ENCODE peak calls at places on chromosomes 3 and 15, in nine cellular contexts. X is PC-9, Q is PC-3, V is hepatocyte, O is GM23338, P is OCI-LY7, T is MM.1S, S is Karpas-422, H is SK-N-SH. C is an unnamed sample. For H3K9me2, the result is how much of the 10 kb centered on the place peaks cover.

GRCh38 chr15:39156166-39156565 is 424.7 kb upstream of the THBS1 start:
- DNase-seq in Q (no peak), O (no peak), X (no peak), H (no peak), T (no peak), P (no peak), V (no peak), S (no peak), C (peak)

GRCh38 chr3:58333206-58334012 is 717 bp downstream of the PXK start:
- DNase-seq in H (peak), O (peak), X (no peak), Q (peak), P (peak), S (peak), T (peak), V (peak), C (peak)

GRCh38 chr3:106116733-106117489 is 248.1 kb upstream of the CBLB start:
- DNase-seq in T (no peak), X (no peak), V (no peak), Q (no peak), P (no peak), S (no peak), H (no peak), O (no peak), C (no peak)

GRCh38 chr15:41891946-41892345 is 1.9 kb downstream of the SPTBN5 start:
- DNase-seq in X (no peak), T (no peak), H (peak), P (no peak), Q (no peak), S (no peak), V (no peak), O (no peak), C (no peak)

GRCh38 chr15:66765478-66766281 is 63.6 kb downstream of the SMAD6 start:
- DNase-seq in S (no peak), X (peak), H (peak), V (peak), O (no peak), P (no peak), T (peak), Q (peak), C (peak)

GRCh38 chr15:78763796-78764241 is 47.4 kb downstream of the ADAMTS7 start:
- DNase-seq in O (no peak), Q (no peak), V (no peak), X (no peak), S (no peak), P (no peak), T (no peak), H (no peak), C (no peak)

GRCh38 chr15:63389902-63390301 is 8.3 kb upstream of the CA12 start:
- DNase-seq in O (no peak), P (peak), H (no peak), V (peak), X (peak), Q (peak), T (peak), S (peak), C (no peak)

GRCh38 chr15:65902373-65902772 is 33.1 kb downstream of the RAB11A start:
- DNase-seq in H (no peak), S (peak), X (peak), V (peak), Q (peak), T (no peak), P (peak), O (peak), C (no peak)

GRCh38 chr15:23857028-23857641 is 170.0 kb upstream of the NDN start:
- DNase-seq in V (peak), P (no peak), X (no peak), O (peak), T (peak), H (peak), S (peak), Q (peak), C (peak)

GRCh38 chr3:99384596-99384995 is 253.8 kb upstream of the COL8A1 start:
- DNase-seq in O (no peak), T (no peak), P (no peak), H (no peak), V (no peak), X (peak), S (no peak), Q (peak), C (peak)

GRCh38 chr3:188926141-188926540 is 245.6 kb upstream of the TPRG1 start:
- DNase-seq in Q (no peak), O (no peak), T (no peak), X (no peak), P (no peak), H (no peak), S (no peak), V (no peak), C (no peak)

GRCh38 chr3:58575986-58576652 is 1.1 kb downstream of the FAM107A start:
- DNase-seq in Q (no peak), S (no peak), V (no peak), O (no peak), H (peak), P (no peak), T (no peak), X (no peak), C (peak)

GRCh38 chr3:122681294-122682015 is 816 bp downstream of the PARP14 start:
- DNase-seq in H (peak), O (peak), S (no peak), P (no peak), T (no peak), X (no peak), Q (peak), V (no peak), C (peak)

GRCh38 chr15:39735120-39735717 is 47.4 kb downstream of the FSIP1 start:
- DNase-seq in T (no peak), S (no peak), H (no peak), Q (peak), V (no peak), X (no peak), P (no peak), O (no peak), C (peak)

GRCh38 chr3:53680026-53680425 is 166.2 kb downstream of the CHDH start:
- DNase-seq in Q (no peak), T (no peak), O (peak), P (no peak), X (no peak), V (peak), S (no peak), H (peak), C (no peak)

GRCh38 chr15:97652700-97653167 is 307.8 kb upstream of the ARRDC4 start:
- DNase-seq in V (peak), T (peak), X (no peak), O (peak), H (peak), S (no peak), Q (no peak), P (no peak), C (no peak)

GRCh38 chr15:97652041-97652440 is 308.5 kb upstream of the ARRDC4 start:
- DNase-seq in V (no peak), P (no peak), S (no peak), T (no peak), Q (no peak), H (no peak), X (no peak), O (no peak), C (no peak)

GRCh38 chr15:97648728-97649127 is 311.8 kb upstream of the ARRDC4 start:
- DNase-seq in V (no peak), P (no peak), Q (no peak), O (no peak), S (no peak), X (no peak), H (no peak), T (no peak), C (no peak)

GRCh38 chr15:97653896-97654295 is 306.6 kb upstream of the ARRDC4 start:
- DNase-seq in Q (no peak), P (no peak), O (no peak), H (no peak), V (no peak), X (no peak), S (no peak), T (no peak), C (no peak)

GRCh38 chr15:97654677-97655076 is 305.8 kb upstream of the ARRDC4 start:
- DNase-seq in P (no peak), Q (no peak), V (no peak), X (no peak), O (peak), S (no peak), H (no peak), T (no peak), C (no peak)
- H3K9me2 ChIP-seq in P (under half), Q (under half), V (under half), X (under half), O (under half), S (under half), H (under half), T (under half), C (under half)

GRCh38 chr3:168156479-168156878 is 60.8 kb upstream of the GOLIM4 start:
- DNase-seq in X (no peak), Q (no peak), H (no peak), S (no peak), T (no peak), V (no peak), O (no peak), P (no peak), C (no peak)

GRCh38 chr3:168159473-168159872 is 63.7 kb upstream of the GOLIM4 start:
- DNase-seq in P (no peak), S (no peak), X (no peak), V (no peak), O (no peak), T (no peak), Q (no peak), H (no peak), C (no peak)

GRCh38 chr3:168155207-168155785 is 59.6 kb upstream of the GOLIM4 start:
- DNase-seq in Q (no peak), V (no peak), S (no peak), T (no peak), P (no peak), X (no peak), H (no peak), O (no peak), C (no peak)

GRCh38 chr3:168157903-168158302 is 62.2 kb upstream of the GOLIM4 start:
- DNase-seq in H (no peak), T (no peak), Q (no peak), V (no peak), P (no peak), S (no peak), O (no peak), X (peak), C (no peak)

GRCh38 chr3:168157301-168157700 is 61.6 kb upstream of the GOLIM4 start:
- DNase-seq in Q (no peak), O (no peak), T (no peak), P (no peak), V (peak), S (no peak), H (no peak), X (no peak), C (no peak)
- H3K9me2 ChIP-seq in Q (under half), O (under half), T (under half), P (under half), V (under half), S (under half), H (under half), X (under half), C (under half)

GRCh38 chr3:41339758-41340157 is 140.5 kb downstream of the CTNNB1 start:
- DNase-seq in V (no peak), P (no peak), O (no peak), H (no peak), T (no peak), Q (no peak), S (peak), X (no peak), C (no peak)

GRCh38 chr3:41334426-41334825 is 135.1 kb downstream of the CTNNB1 start:
- DNase-seq in Q (no peak), S (no peak), X (no peak), H (no peak), T (no peak), P (no peak), V (no peak), O (peak), C (no peak)

GRCh38 chr3:41338276-41338675 is 139.0 kb downstream of the CTNNB1 start:
- DNase-seq in Q (peak), H (no peak), T (no peak), X (no peak), V (no peak), S (no peak), O (no peak), P (no peak), C (peak)
- H3K9me2 ChIP-seq in Q (under half), H (under half), T (under half), X (under half), V (under half), S (under half), O (under half), P (under half), C (under half)

GRCh38 chr3:152185941-152186630 is 82.6 kb upstream of the MBNL1 start:
- DNase-seq in V (no peak), T (no peak), X (no peak), Q (no peak), P (no peak), S (no peak), H (no peak), O (no peak), C (peak)
- H3K9me2 ChIP-seq in V (under half), T (under half), X (under half), Q (under half), P (under half), S (under half), H (under half), O (under half), C (under half)

DNA sequence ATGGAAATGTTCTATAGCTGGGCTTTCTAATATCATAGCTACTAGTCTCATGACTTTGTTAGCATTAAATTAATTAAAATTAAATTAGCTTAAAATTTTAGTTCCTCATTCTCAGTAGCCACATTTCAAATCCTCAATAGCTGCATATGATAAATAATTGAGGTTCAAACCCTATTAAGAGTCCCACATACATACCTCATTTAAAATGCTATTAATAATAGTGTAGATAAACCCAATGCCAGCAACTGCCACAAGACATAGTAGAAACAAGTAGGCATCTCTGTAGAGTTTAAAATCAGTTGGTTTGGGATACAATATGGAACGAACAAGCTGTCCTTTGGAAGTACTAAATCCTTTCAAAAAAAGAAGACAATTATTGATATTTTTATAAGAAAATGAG is 39.1 kb downstream of the ATP13A3 start:
- DNase-seq in T (no peak), S (no peak), H (no peak), P (no peak), Q (no peak), V (no peak), X (no peak), O (no peak), C (no peak)
- H3K9me2 ChIP-seq in T (under half), S (under half), H (under half), P (under half), Q (under half), V (under half), X (under half), O (under half), C (under half)

DNA sequence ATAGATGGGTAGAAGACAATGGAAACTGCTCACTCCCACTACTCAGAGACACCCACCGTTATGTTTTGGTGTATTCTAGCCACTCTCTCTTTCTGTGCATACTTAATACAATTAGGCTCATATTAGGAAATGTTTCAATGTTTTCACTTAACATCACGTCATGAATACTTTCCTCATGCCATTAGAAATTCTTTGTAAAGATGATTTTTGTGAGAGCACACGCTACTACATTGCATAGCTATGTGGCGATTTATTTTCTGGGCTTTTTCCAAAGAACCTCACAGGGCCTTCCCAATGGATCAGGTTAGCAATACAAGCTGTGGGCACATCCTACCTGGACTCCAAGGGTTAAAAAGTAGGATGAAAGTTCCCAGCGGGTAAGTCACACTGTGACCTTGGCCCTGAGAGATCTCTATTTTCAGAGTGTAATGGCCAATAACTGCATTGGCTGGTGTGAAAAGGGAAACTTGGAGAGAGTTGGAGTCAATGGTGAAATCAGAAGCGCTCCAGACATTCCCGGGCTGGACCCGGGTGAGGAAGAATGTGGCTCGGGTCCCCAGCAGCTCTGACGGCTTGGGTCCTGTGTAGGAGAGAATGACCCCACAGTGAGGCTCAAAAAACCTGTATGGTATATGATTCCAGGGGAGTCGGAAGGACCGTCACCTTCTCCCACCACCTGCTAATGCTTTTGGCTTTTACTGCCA is 25.8 kb upstream of the TGM5 start:
- DNase-seq in P (no peak), S (no peak), T (no peak), O (no peak), X (no peak), H (no peak), Q (no peak), V (no peak), C (peak)
- H3K9me2 ChIP-seq in P (under half), S (under half), T (under half), O (under half), X (under half), H (under half), Q (under half), V (under half), C (under half)

GRCh38 chr3:190435618-190436017 is 14.1 kb downstream of the TMEM207 start:
- DNase-seq in Q (peak), V (no peak), H (no peak), P (no peak), T (no peak), S (no peak), X (no peak), O (no peak), C (no peak)

GRCh38 chr3:190430906-190431305 is 18.8 kb downstream of the TMEM207 start:
- DNase-seq in X (no peak), O (no peak), Q (no peak), S (no peak), P (no peak), T (no peak), H (no peak), V (no peak), C (no peak)

GRCh38 chr3:190432216-190432615 is 17.5 kb downstream of the TMEM207 start:
- DNase-seq in S (no peak), P (no peak), Q (peak), H (no peak), T (no peak), V (no peak), O (no peak), X (no peak), C (peak)

GRCh38 chr3:190433626-190434025 is 16.1 kb downstream of the TMEM207 start:
- DNase-seq in T (no peak), Q (no peak), V (no peak), P (no peak), S (no peak), H (no peak), X (no peak), O (no peak), C (no peak)

DNA sequence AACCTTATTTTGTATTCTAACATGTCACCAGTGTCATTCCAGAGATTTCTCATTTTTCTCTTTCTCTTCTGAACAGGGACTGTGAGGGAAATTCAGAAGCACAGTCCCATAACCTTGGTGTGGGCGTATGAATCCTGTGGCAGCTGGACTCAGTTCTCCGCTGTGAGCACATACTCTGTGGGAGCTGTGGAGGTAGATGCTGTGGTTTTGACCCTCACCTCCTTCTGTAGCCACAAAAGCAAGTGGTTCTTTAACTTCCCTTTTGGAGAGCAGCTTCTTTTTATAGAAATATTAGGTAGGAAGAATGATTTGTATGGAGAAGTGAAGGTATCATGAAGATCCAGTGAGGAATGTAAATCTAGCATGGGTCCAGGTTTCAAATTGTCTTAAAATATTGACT is 13.3 kb downstream of the TMEM207 start:
- DNase-seq in S (no peak), P (no peak), V (no peak), Q (no peak), X (no peak), H (no peak), T (no peak), O (no peak), C (no peak)
- H3K9me2 ChIP-seq in S (under half), P (under half), V (under half), Q (under half), X (under half), H (under half), T (under half), O (under half), C (under half)

GRCh38 chr15:58541410-58542087 is 109.8 kb downstream of the LIPC start:
- DNase-seq in X (no peak), V (no peak), Q (no peak), S (no peak), P (no peak), T (no peak), H (no peak), O (no peak), C (no peak)
- H3K9me2 ChIP-seq in X (under half), V (under half), Q (under half), S (under half), P (under half), T (under half), H (under half), O (under half), C (under half)

GRCh38 chr3:174783502-174783901 is 75.6 kb upstream of the NAALADL2 start:
- DNase-seq in V (no peak), Q (no peak), S (no peak), P (no peak), T (no peak), O (no peak), H (no peak), X (no peak), C (no peak)
- H3K9me2 ChIP-seq in V (under half), Q (under half), S (under half), P (under half), T (under half), O (under half), H (under half), X (under half), C (under half)